ENCODE peak calls at places on chromosomes 16 and 17, in nine cellular contexts. W is heart left ventricle, I is esophagus squamous epithelium, N is HepG2, Q is upper lobe of left lung, T is body of pancreas, G is A549, J is ovary, D is K562. C is an unnamed sample.

GRCh38 chr16:2919511-2920255 is 8.0 kb downstream of the FLYWCH1 start:
- DNase-seq in W (no peak), I (no peak), N (peak; percentile 55), Q (no peak), T (peak; percentile 73), G (peak; percentile 61), J (peak; percentile 81), D (peak; percentile 63), C (no peak)

GRCh38 chr16:82460761-82461160 is 166.0 kb upstream of the CDH13 start:
- DNase-seq in W (no peak), I (no peak), N (peak; percentile 55), Q (no peak), T (no peak), G (no peak), J (no peak), D (no peak), C (no peak)

GRCh38 chr16:47162670-47163420 is 19.1 kb upstream of the NETO2 start:
- DNase-seq in W (no peak), I (no peak), N (no peak), Q (no peak), T (no peak), G (no peak), J (no peak), D (no peak), C (no peak)

GRCh38 chr17:17714261-17714866 is 33.1 kb downstream of the RAI1 start:
- DNase-seq in W (no peak), I (no peak), N (no peak), Q (no peak), T (no peak), G (no peak), J (no peak), D (no peak), C (no peak)

GRCh38 chr17:38417210-38417951 is 10.9 kb upstream of the ARHGAP23 start:
- DNase-seq in W (no peak), I (no peak), N (no peak), Q (peak; percentile 41), T (no peak), G (no peak), J (no peak), D (peak; percentile 74), C (no peak)

GRCh38 chr17:11144358-11145233 is 96.4 kb upstream of the SHISA6 start:
- DNase-seq in W (no peak), I (no peak), N (peak; percentile 18), Q (no peak), T (peak; percentile 45), G (peak; percentile 28), J (no peak), D (peak; percentile 4), C (peak; percentile 22)

GRCh38 chr16:142405-142804 is 3.9 kb upstream of the NPRL3 start:
- DNase-seq in W (no peak), I (no peak), N (peak; percentile 52), Q (no peak), T (no peak), G (no peak), J (no peak), D (no peak), C (no peak)

GRCh38 chr16:88769617-88770458 is 15.2 kb downstream of the PIEZO1 start:
- DNase-seq in W (no peak), I (no peak), N (no peak), Q (peak; percentile 82), T (peak; percentile 71), G (peak; percentile 66), J (no peak), D (peak; percentile 88), C (no peak)

GRCh38 chr16:17538942-17539341 is 68.2 kb upstream of the XYLT1 start:
- DNase-seq in W (no peak), I (no peak), N (no peak), Q (no peak), T (no peak), G (no peak), J (no peak), D (no peak), C (no peak)

GRCh38 chr17:80644588-80644987 is 100.0 kb downstream of the RPTOR start:
- DNase-seq in W (no peak), I (no peak), N (no peak), Q (no peak), T (no peak), G (no peak), J (no peak), D (no peak), C (no peak)

GRCh38 chr16:74064120-74064735 is 232.4 kb upstream of the PSMD7 start:
- DNase-seq in W (no peak), I (no peak), N (no peak), Q (no peak), T (no peak), G (no peak), J (no peak), D (no peak), C (no peak)

GRCh38 chr16:89370081-89370511 is 120.3 kb downstream of the ANKRD11 start:
- DNase-seq in W (no peak), I (no peak), N (no peak), Q (no peak), T (no peak), G (no peak), J (no peak), D (no peak), C (no peak)

GRCh38 chr16:3017806-3018506 is at the start of gene CLDN6:
- DNase-seq in W (no peak), I (no peak), N (no peak), Q (no peak), T (peak; percentile 53), G (no peak), J (peak; percentile 41), D (peak; percentile 70), C (no peak)

GRCh38 chr17:80760501-80760900 is 215.9 kb downstream of the RPTOR start:
- DNase-seq in W (no peak), I (no peak), N (no peak), Q (no peak), T (peak; percentile 29), G (no peak), J (no peak), D (no peak), C (no peak)

GRCh38 chr17:40596261-40596919 is 31.1 kb upstream of the CCR7 start:
- DNase-seq in W (no peak), I (no peak), N (peak; percentile 62), Q (no peak), T (no peak), G (peak; percentile 86), J (no peak), D (peak; percentile 70), C (no peak)

DNA sequence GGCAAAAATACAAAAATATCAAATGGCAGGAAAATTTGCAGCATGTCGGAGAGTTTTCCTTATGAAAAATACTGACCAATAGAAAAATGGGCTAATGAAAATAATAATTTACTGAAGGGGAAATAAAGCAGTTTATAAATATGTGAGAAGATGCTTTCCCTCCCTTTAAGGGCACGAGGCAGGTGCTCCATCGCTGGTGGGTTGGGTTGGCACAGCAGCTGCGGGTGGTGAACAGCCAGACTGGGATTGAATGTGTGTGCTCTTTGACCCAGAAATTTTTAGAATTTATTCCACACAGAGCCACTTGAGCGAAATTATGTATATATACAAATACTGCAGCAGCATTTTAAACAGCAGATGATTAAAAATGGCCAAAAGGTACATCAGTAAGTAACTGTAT is 109.1 kb upstream of the ZNF750 start:
- DNase-seq in W (peak; percentile 10), I (no peak), N (no peak), Q (no peak), T (no peak), G (no peak), J (no peak), D (no peak), C (peak; percentile 16)
- H3K9me3 ChIP-seq in W (peaks cover 39% of the 10 kb centered on the region), I (peaks cover 12% of the 10 kb centered on the region), N (peaks cover 19% of the 10 kb centered on the region), Q (peaks cover 16% of the 10 kb centered on the region), T (peaks cover 9% of the 10 kb centered on the region), G (peaks cover 97% of the 10 kb centered on the region), J (peaks cover 12% of the 10 kb centered on the region), D (peaks cover 17% of the 10 kb centered on the region), C (no peaks in the 10 kb centered on the region)

DNA sequence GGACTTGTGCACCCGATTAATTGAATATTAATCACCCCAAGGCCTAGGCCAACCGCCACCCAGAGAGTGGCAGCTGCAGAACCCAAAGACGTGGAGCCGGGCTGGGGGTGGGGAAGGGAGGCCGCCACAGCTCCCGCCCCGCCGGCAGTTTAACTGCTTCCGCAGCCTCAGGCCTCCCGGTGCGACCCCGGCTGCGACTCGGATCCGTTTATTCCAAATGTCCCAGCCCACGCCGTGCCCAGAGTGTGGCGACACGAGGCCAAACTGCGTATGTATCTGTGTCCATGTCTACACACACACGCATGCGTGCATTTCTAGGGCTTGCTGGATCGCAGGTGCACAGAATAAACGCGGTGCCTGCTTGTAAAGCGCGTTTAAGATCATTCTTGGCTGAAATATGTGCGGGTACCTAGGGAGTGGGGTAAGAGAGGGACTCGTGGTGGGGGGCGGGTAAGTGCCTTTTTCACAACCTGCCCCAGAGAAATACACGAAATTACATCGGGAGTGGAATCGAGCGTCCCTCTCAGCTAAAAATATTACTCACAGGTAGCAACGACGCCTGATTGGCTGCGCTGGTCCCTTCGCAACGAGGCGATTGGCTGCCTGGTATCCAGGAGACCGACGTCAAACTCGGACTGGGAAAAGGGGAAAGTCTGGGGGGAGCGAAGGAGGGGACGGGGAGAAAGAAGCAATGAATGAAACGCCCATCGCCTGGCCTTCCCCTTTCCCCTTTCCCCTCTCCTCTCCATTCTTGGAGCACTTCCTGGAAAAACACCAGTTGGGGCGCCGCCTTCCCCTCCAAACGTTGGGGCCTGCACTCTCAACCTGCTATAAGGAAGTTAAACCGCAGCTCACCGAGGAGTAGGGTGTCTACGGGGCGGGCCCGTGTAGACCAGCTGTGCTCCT is 1.0 kb upstream of the TOB1 start:
- DNase-seq in W (peak; percentile 94), I (peak; percentile 93), N (peak; percentile 95), Q (peak; percentile 93), T (peak; percentile 97), G (peak; percentile 99), J (peak; percentile 97), D (peak; percentile 92), C (peak; percentile 98)
- TF ChIP-seq POLR2A in W (peak; percentile 74), I (peak; percentile 68), N (peak; percentile 75), Q (peak; percentile 88), T (peak; percentile 99), G (peak; percentile 90), J (peak; percentile 84), D (no peak), C (peak; percentile 90)

DNA sequence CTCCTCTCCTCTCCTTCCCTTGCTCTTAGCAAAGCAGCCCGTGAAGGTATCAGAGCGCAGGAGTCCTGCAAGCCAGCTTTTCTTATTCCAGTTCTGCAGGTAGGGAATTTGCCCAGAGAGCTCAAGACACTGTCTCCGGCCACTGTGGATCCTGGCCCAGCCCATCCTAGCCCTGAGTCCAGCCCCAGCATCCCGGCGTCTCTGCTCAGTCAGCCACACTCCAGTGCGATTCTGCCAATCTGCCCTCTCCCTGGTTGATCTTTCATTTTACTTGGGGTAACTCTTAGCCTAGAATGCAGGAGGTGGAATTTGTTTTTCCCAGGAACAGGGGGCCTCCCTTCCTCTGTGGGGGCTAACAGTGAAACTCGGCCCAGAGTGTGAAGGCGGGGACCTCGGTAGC is 176.9 kb upstream of the GSE1 start:
- DNase-seq in W (no peak), I (no peak), N (no peak), Q (no peak), T (no peak), G (no peak), J (peak; percentile 60), D (no peak), C (no peak)
- H3K9me3 ChIP-seq in W (no peaks in the 10 kb centered on the region), I (no peaks in the 10 kb centered on the region), N (no peaks in the 10 kb centered on the region), Q (no peaks in the 10 kb centered on the region), T (no peaks in the 10 kb centered on the region), G (no peaks in the 10 kb centered on the region), J (no peaks in the 10 kb centered on the region), D (no peaks in the 10 kb centered on the region), C (no peaks in the 10 kb centered on the region)

DNA sequence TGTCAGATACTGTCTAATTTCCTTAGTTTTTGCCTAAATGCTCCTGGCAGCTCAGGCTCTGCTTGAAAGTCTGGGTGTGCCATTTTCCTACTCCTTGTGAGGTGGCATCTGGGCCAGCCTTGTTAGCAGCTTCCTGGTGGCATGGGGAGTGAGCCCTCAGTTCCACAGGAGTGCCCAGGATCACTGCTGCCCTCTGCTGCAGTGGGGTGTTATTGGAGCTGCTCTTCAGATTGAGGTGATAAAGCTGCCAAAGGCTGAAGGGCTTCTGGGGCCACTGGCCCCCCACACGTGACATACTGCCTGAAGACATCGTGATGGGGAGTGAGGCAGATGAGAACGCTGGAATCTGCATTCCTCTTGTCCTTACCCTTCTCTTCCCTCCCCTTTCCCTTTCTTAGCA is 27.4 kb downstream of the CEP95 start:
- DNase-seq in W (no peak), I (no peak), N (no peak), Q (no peak), T (no peak), G (peak; percentile 25), J (no peak), D (peak; percentile 20), C (no peak)
- TF ChIP-seq POLR2A in W (no peak), I (no peak), N (peak; percentile 35), Q (no peak), T (no peak), G (no peak), J (no peak), D (no peak), C (no peak)